ENCODE peak calls at places on chromosomes 16 and 17, in nine cellular contexts. B is A549; P is cardiac muscle cell; K is adipocyte; Y is sigmoid colon; I is GM23338; D is CD8-positive, alpha-beta memory T cell; A is CD4-positive, CD25-positive, alpha-beta regulatory T cell; J is right atrium auricular region. V is an unnamed sample. For H3K4me1, the result is how much of the 10 kb centered on the place peaks cover.

GRCh38 chr17:27456681-27457404 is 595 bp downstream of the KSR1 start:
- DNase-seq in B (no peak), Y (peak), D (no peak), P (no peak), A (peak), I (peak), K (peak), J (no peak), V (no peak)

GRCh38 chr17:81715872-81716673 is 4.0 kb downstream of the SLC25A10 start:
- DNase-seq in D (no peak), P (no peak), B (no peak), A (no peak), K (no peak), I (no peak), J (no peak), Y (no peak), V (no peak)

GRCh38 chr17:79622201-79622601 is 11.3 kb upstream of the RBFOX3 start:
- DNase-seq in A (no peak), I (no peak), J (no peak), Y (peak), D (no peak), B (no peak), K (no peak), P (no peak), V (peak)

GRCh38 chr16:59192551-59193199 is 458.6 kb upstream of the GOT2 start:
- DNase-seq in I (peak), D (no peak), B (no peak), Y (no peak), P (peak), J (no peak), K (peak), A (peak), V (no peak)

GRCh38 chr16:2199621-2200139 is 3.3 kb upstream of the CASKIN1 start:
- DNase-seq in A (no peak), J (no peak), D (no peak), P (no peak), I (no peak), Y (no peak), K (no peak), B (no peak), V (no peak)

GRCh38 chr16:2779978-2780898 is 3.2 kb upstream of the ELOB start:
- DNase-seq in K (no peak), J (no peak), P (no peak), B (no peak), A (no peak), D (no peak), Y (peak), I (no peak), V (no peak)

GRCh38 chr17:73663614-73664013 is 19.4 kb upstream of the SDK2 start:
- DNase-seq in D (no peak), J (no peak), I (no peak), P (no peak), K (no peak), A (no peak), B (no peak), Y (no peak), V (no peak)

GRCh38 chr17:63474174-63474913 is 2.5 kb upstream of the ACE start:
- DNase-seq in J (no peak), K (no peak), A (no peak), B (no peak), P (no peak), Y (no peak), I (no peak), D (no peak), V (no peak)

GRCh38 chr16:31242197-31242596 is 17.6 kb upstream of the ITGAM start:
- DNase-seq in A (no peak), Y (no peak), P (no peak), B (no peak), K (peak), J (no peak), D (no peak), I (no peak), V (no peak)

GRCh38 chr17:38881600-38882191 is 11.8 kb downstream of the LASP1 start:
- DNase-seq in A (peak), B (no peak), D (no peak), J (peak), Y (peak), K (peak), I (no peak), P (peak), V (no peak)

DNA sequence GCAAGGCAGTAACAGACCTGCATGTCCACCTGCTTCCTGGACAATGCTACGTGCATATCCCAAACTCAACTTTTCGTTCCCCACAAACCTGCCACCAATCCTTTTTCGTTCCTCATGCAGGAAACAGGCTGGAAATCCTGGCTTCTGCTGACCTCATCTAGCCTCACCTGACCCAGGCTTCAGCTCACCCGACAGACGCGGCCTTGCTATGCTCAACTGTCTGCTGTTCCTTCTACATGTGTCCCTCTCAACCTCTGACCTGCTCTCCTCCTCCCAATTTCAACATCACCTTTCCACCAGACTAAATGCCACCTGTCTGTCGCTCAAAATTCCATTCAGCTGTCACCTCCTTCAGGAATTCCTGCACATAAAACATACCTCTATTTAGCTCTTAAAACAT is 44.5 kb downstream of the XPO6 start:
- DNase-seq in Y (no peak), A (no peak), K (no peak), J (no peak), D (no peak), B (no peak), I (no peak), P (no peak), V (no peak)
- H3K4me1 ChIP-seq in Y (under half), A (half or more), K (under half), J (under half), D (half or more), B (under half), I (under half), P (under half), V (under half)

DNA sequence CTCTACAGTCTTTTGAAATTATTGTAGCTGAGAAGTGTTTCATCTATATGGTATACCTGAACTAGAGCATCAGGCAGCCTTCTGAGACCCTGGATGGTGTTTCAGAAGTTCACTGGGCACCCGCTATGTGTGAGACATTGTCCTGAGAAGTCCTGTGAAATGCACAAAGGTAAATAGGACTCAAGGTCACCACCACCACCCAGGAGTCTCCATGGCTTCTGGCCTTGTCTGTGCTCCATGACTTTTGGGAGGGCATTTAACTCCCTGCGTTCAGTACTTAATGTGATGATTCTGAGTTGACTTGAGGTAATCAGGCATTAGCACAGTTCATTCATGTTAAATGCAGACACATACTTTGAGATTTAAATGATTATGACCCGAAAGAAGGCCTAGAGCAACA is 1.1 kb downstream of the MLYCD start:
- DNase-seq in B (no peak), Y (no peak), A (peak), K (no peak), D (no peak), I (no peak), J (no peak), P (no peak), V (no peak)
- H3K4me1 ChIP-seq in B (under half), Y (under half), A (under half), K (half or more), D (under half), I (under half), J (under half), P (under half), V (half or more)

DNA sequence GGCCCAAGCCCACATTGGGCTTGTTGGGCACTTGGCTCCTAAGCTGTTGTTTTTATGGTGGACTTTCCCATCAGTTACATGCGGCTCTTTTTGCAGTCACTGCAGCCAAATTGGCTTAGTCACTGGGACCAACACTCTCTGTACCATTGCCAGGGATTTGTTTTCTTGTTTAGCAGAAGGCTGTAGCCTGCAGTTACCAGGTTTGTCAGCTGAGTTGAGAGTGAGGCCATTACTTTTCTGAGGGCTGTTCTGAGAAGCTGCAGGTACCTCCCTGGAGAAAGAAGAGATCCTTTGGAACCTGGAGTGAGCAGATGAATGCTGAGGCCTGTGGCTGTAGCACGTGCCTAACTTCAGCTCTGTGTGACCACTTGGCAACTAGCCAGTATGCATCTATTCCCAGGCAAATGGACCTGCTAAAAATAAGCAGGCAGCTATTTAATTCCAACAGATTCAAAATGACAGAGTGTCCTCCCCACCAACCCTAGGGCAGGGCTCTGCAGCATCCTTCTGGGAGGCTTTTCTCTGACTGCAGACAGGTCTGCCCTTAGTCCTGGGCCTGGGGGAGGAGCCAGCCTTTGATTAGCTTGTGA is 12.9 kb downstream of the AKAP1 start:
- DNase-seq in P (peak), D (no peak), K (peak), Y (peak), B (no peak), I (no peak), A (no peak), J (no peak), V (peak)
- H3K4me1 ChIP-seq in P (under half), D (under half), K (under half), Y (under half), B (under half), I (under half), A (under half), J (under half), V (half or more)

GRCh38 chr16:77786448-77786847 is 1.9 kb upstream of the VAT1L start:
- DNase-seq in K (no peak), A (no peak), J (no peak), P (no peak), B (no peak), Y (no peak), I (no peak), D (no peak), V (no peak)

GRCh38 chr16:77787452-77787851 is 912 bp upstream of the VAT1L start:
- DNase-seq in K (no peak), I (no peak), A (no peak), J (no peak), D (no peak), Y (no peak), P (no peak), B (no peak), V (no peak)

GRCh38 chr16:77789085-77789611 is 784 bp downstream of the VAT1L start:
- DNase-seq in K (no peak), J (no peak), B (no peak), Y (no peak), P (peak), A (no peak), I (peak), D (no peak), V (no peak)

GRCh38 chr16:77789646-77790370 is 1.4 kb downstream of the VAT1L start:
- DNase-seq in Y (no peak), D (no peak), P (no peak), I (peak), J (no peak), K (no peak), A (no peak), B (no peak), V (no peak)

GRCh38 chr16:77788196-77789084 is at the start of gene VAT1L:
- DNase-seq in K (peak), J (no peak), B (peak), D (no peak), I (peak), P (peak), A (peak), Y (no peak), V (no peak)
- H3K4me1 ChIP-seq in K (under half), J (under half), B (under half), D (under half), I (under half), P (under half), A (under half), Y (under half), V (under half)

GRCh38 chr16:87390641-87391323 is 1.4 kb upstream of the MAP1LC3B start:
- DNase-seq in D (no peak), A (no peak), J (no peak), K (no peak), Y (peak), P (no peak), B (no peak), I (no peak), V (no peak)

GRCh38 chr16:87389245-87389644 is 2.9 kb upstream of the MAP1LC3B start:
- DNase-seq in D (no peak), A (no peak), J (no peak), B (no peak), P (no peak), Y (peak), I (no peak), K (no peak), V (no peak)

GRCh38 chr16:87392823-87393679 is 915 bp downstream of the MAP1LC3B start:
- DNase-seq in J (no peak), Y (peak), B (peak), K (peak), A (peak), I (peak), P (peak), D (peak), V (peak)

GRCh38 chr16:87391950-87392822 is at the start of gene MAP1LC3B:
- DNase-seq in I (peak), Y (peak), K (peak), J (peak), A (peak), B (peak), D (peak), P (peak), V (peak)

DNA sequence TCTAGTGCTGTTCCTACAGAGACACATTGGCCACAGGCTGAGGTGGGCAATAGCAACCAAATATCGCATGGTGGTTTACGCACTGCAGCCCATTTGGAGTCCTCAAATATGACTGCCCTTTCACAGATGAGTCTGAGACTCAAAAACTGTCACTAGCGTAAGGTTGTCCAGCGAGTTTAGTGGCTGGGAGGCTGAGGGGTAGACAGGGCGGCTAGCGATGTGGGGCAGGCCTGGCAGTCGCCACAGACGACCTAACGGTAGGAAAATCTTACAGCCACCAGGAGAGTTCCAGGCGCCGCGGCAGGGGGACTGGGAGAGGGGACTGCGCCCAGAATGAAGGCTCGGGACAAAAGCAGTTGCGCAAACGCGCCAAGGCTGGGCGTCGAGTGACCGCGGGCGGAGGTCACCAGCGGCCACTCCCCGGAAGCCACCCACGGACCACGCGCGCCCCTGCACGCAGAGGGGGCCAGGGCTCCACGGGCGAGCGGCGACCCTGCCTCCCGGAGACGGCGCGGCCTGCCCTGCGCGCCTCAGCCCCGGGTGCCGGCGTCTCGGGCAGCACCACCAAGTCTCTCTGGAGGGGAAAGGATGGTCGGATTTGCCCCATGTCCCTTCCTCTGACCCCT is 699 bp upstream of the MAP1LC3B start:
- DNase-seq in J (peak), P (peak), B (no peak), D (no peak), Y (peak), K (peak), A (no peak), I (peak), V (peak)
- H3K4me1 ChIP-seq in J (under half), P (under half), B (half or more), D (half or more), Y (under half), K (under half), A (under half), I (under half), V (under half)

GRCh38 chr17:6070895-6071511 is 824 bp downstream of the WSCD1 start:
- DNase-seq in P (peak), I (peak), D (no peak), J (no peak), Y (no peak), A (no peak), K (peak), B (peak), V (no peak)
- H3K4me1 ChIP-seq in P (under half), I (under half), D (under half), J (under half), Y (under half), A (under half), K (under half), B (under half), V (under half)

GRCh38 chr17:59331929-59332889 is 754 bp downstream of the YPEL2 start:
- DNase-seq in B (no peak), I (peak), P (peak), Y (peak), K (peak), D (peak), A (peak), J (peak), V (peak)

GRCh38 chr17:59329558-59330313 is 1.7 kb upstream of the YPEL2 start:
- DNase-seq in J (peak), A (peak), B (peak), D (peak), I (peak), P (peak), K (peak), Y (peak), V (peak)

GRCh38 chr17:59330314-59330942 is 1.0 kb upstream of the YPEL2 start:
- DNase-seq in Y (peak), I (peak), P (peak), K (peak), D (no peak), J (peak), B (peak), A (peak), V (peak)

GRCh38 chr17:59332890-59333377 is 1.5 kb downstream of the YPEL2 start:
- DNase-seq in J (peak), Y (peak), K (peak), B (no peak), A (no peak), P (no peak), D (no peak), I (no peak), V (peak)

GRCh38 chr17:59331129-59331928 is at the start of gene YPEL2:
- DNase-seq in P (peak), B (peak), J (peak), K (peak), D (peak), A (peak), Y (peak), I (peak), V (peak)
- H3K4me1 ChIP-seq in P (half or more), B (under half), J (under half), K (half or more), D (half or more), A (half or more), Y (under half), I (under half), V (half or more)

GRCh38 chr16:89404561-89404960 is 85.8 kb downstream of the ANKRD11 start:
- DNase-seq in P (no peak), Y (no peak), K (no peak), J (no peak), A (no peak), I (no peak), B (no peak), D (no peak), V (peak)
- H3K4me1 ChIP-seq in P (under half), Y (under half), K (under half), J (under half), A (half or more), I (half or more), B (under half), D (half or more), V (half or more)

DNA sequence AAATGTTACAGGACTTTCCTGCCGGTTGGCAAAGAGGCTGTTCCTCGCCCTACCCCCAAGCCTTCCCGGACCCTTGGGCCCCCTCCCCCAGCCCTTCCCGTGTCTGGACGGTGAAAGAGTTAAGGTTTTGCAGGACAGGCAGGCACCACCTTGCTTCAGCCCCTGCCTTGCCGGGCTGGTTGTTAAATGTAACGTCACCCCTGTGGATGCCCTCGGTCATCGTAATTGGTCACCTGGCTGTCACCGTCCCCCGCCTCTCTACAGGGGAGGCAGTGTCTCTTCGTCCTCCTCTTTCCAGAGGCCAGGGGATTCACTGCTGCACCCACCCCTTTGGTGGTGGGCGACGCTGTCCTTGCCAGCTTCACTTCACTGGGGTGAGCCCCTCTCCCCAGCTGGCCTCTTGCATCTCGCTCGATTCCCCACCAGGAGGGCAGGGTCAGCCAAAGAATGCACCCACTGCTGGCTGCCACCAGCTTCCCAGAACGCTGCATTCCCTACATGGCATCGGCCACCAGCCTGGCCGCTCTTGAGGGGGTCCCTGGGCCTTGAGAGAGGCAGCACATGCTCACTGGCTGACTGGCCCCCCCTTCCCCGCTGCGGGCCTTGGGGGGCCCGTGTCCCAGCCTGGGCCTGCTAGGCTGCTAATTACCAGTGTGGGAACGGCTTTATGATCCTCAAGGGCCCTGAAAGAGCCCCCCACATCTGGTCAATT is 25.2 kb upstream of the GSE1 start:
- DNase-seq in Y (no peak), I (no peak), K (no peak), A (no peak), B (no peak), D (no peak), P (no peak), J (no peak), V (no peak)
- H3K4me1 ChIP-seq in Y (under half), I (half or more), K (under half), A (under half), B (under half), D (under half), P (under half), J (under half), V (under half)